ENCODE peak calls at places on chromosomes 4 and X, in eight cellular contexts. V is stimulated activated CD8-positive, alpha-beta memory T cell treated with anti-CD3 and anti-CD28 coated beads, Interleukin-2, amount 100 ng/mL, for 1 hour; Y is Jurkat, Clone E6-1; O is stimulated activated CD4-positive, alpha-beta T cell treated with anti-CD3 and anti-CD28 coated beads, TNF-alpha, amount 100 ng/mL, for 1 hour; B is mesenchymal stem cell; G is naive thymus-derived CD8-positive, alpha-beta T cell; X is G401; J is LoVo. S is an unnamed sample.

GRCh38 chr4:48490012-48490679 is at the start of gene ZAR1:
- DNase-seq in O (no peak), X (no peak), V (no peak), J (peak; percentile 2), Y (no peak), B (no peak), G (peak; percentile 8), S (no peak)

GRCh38 chrX:124440674-124441073 is 94.3 kb downstream of the SH2D1A start:
- DNase-seq in X (no peak), V (no peak), B (no peak), Y (no peak), J (no peak), G (no peak), O (no peak), S (no peak)

GRCh38 chrX:49172280-49172780 is 632 bp downstream of the PLP2 start:
- DNase-seq in V (peak; percentile 43), J (peak; percentile 73), Y (peak; percentile 32), G (peak; percentile 42), X (peak; percentile 45), B (peak; percentile 49), O (peak; percentile 44), S (no peak)

GRCh38 chrX:12352922-12353321 is 214.6 kb downstream of the FRMPD4 start:
- DNase-seq in B (no peak), J (no peak), O (no peak), Y (no peak), X (no peak), G (no peak), V (no peak), S (no peak)

GRCh38 chr4:143819029-143819428 is 86.3 kb downstream of the GYPE start:
- DNase-seq in Y (no peak), X (no peak), O (no peak), J (no peak), G (no peak), B (no peak), V (no peak), S (no peak)

GRCh38 chr4:148238086-148238485 is 204.1 kb downstream of the NR3C2 start:
- DNase-seq in B (no peak), Y (no peak), J (no peak), X (no peak), V (no peak), O (no peak), G (no peak), S (no peak)

GRCh38 chr4:54005475-54005874 is 58.9 kb downstream of the CHIC2 start:
- DNase-seq in B (peak; percentile 65), V (no peak), O (no peak), X (no peak), Y (no peak), G (no peak), J (no peak), S (no peak)

GRCh38 chrX:110418220-110418856 is 59.7 kb downstream of the RTL9 start:
- DNase-seq in G (no peak), O (no peak), Y (peak; percentile 20), B (peak; percentile 85), J (no peak), V (no peak), X (no peak), S (no peak)

GRCh38 chr4:131534944-131535640 is 1614.0 kb upstream of the PCDH10 start:
- DNase-seq in Y (no peak), B (no peak), X (no peak), O (no peak), J (no peak), V (no peak), G (no peak), S (no peak)

S was measured in central memory CD8-positive, alpha-beta T cell.